ENCODE peak calls at places on chromosomes 13 and 19, in eight cellular contexts. A, G, U, L, R, K, Q and Z are unnamed samples.

GRCh38 chr19:16628984-16629691 is 1.1 kb upstream of the MED26 start:
- DNase-seq in A (no peak), G (peak), U (no peak), L (no peak), R (no peak), K (no peak), Q (no peak), Z (peak)

GRCh38 chr13:43686557-43686956 is 100.2 kb downstream of the ENOX1 start:
- DNase-seq in A (peak), G (peak), U (no peak), L (no peak), R (no peak), K (no peak), Q (peak), Z (no peak)

GRCh38 chr19:58560921-58561320 is 2.5 kb upstream of the UBE2M start:
- DNase-seq in A (no peak), G (no peak), U (no peak), L (no peak), R (no peak), K (no peak), Q (no peak), Z (no peak)

GRCh38 chr13:51222510-51223283 is 499 bp downstream of the FAM124A start:
- DNase-seq in A (peak), G (no peak), U (peak), L (peak), R (no peak), K (no peak), Q (no peak), Z (no peak)

GRCh38 chr13:25372275-25373081 is 704 bp downstream of the ATP8A2 start:
- DNase-seq in A (no peak), G (no peak), U (no peak), L (no peak), R (no peak), K (no peak), Q (peak), Z (no peak)

GRCh38 chr13:98997738-98998641 is 20.1 kb upstream of the DOCK9 start:
- DNase-seq in A (no peak), G (peak), U (no peak), L (no peak), R (no peak), K (no peak), Q (no peak), Z (no peak)

GRCh38 chr13:23905766-23906165 is 8.5 kb upstream of the C1QTNF9B start:
- DNase-seq in A (no peak), G (no peak), U (no peak), L (no peak), R (no peak), K (no peak), Q (no peak), Z (no peak)

GRCh38 chr19:42254083-42254849 is 662 bp downstream of the ERF start:
- DNase-seq in A (peak), G (no peak), U (no peak), L (peak), R (peak), K (no peak), Q (peak), Z (peak)